ENCODE peak calls at places on chromosomes 6 and 20, in four cellular contexts. S is NCI-H774, Q is mucosa of descending colon, T is NCI-H1105 treated with DMSO at 0.1 percent for 48 hours. B is an unnamed sample.

GRCh38 chr20:48983423-48984400 is 62.2 kb downstream of the ARFGEF2 start:
- DNase-seq in S (no peak), Q (no peak), T (no peak), B (no peak)

GRCh38 chr6:38725414-38726183 is 10.5 kb downstream of the DNAH8 start:
- DNase-seq in S (no peak), Q (no peak), T (no peak), B (no peak)

GRCh38 chr6:43926644-43927524 is 156.9 kb downstream of the VEGFA start:
- DNase-seq in S (peak), Q (peak), T (peak), B (peak)

GRCh38 chr6:124742971-124743370 is 219.3 kb upstream of the RNF217 start:
- DNase-seq in S (no peak), Q (no peak), T (no peak), B (no peak)

GRCh38 chr20:237479-237878 is 10.4 kb downstream of the DEFB129 start:
- DNase-seq in S (no peak), Q (peak), T (no peak), B (no peak)

GRCh38 chr20:59006864-59007757 is at the start of gene CTSZ:
- DNase-seq in S (no peak), Q (peak), T (no peak), B (no peak)

GRCh38 chr6:149365197-149365596 is 34.9 kb upstream of the SUMO4 start:
- DNase-seq in S (no peak), Q (no peak), T (no peak), B (no peak)

GRCh38 chr20:43727980-43728590 is 1.3 kb upstream of the GTSF1L start:
- DNase-seq in S (no peak), Q (peak), T (no peak), B (no peak)

GRCh38 chr6:25537349-25538018 is 114.5 kb upstream of the SCGN start:
- DNase-seq in S (no peak), Q (no peak), T (no peak), B (no peak)

GRCh38 chr6:142822383-142822782 is 122.6 kb downstream of the HIVEP2 start:
- DNase-seq in S (no peak), Q (no peak), T (no peak), B (no peak)

GRCh38 chr20:55888655-55889054 is 116.7 kb downstream of the CBLN4 start:
- DNase-seq in S (no peak), Q (no peak), T (no peak), B (no peak)

GRCh38 chr20:7516631-7517051 is 423.6 kb downstream of the HAO1 start:
- DNase-seq in S (no peak), Q (no peak), T (peak), B (no peak)

GRCh38 chr6:39615622-39616021 is 109.6 kb downstream of the KIF6 start:
- DNase-seq in S (no peak), Q (no peak), T (no peak), B (no peak)

GRCh38 chr6:4606016-4606415 is 170.2 kb upstream of the CDYL start:
- DNase-seq in S (no peak), Q (no peak), T (no peak), B (no peak)

GRCh38 chr20:63373996-63374395 is 12.8 kb upstream of the CHRNA4 start:
- DNase-seq in S (no peak), Q (no peak), T (no peak), B (no peak)

GRCh38 chr6:44527191-44527960 is 139.9 kb downstream of the CDC5L start:
- DNase-seq in S (no peak), Q (no peak), T (no peak), B (no peak)

GRCh38 chr6:141548969-141549368 is 583.8 kb upstream of the GJE1 start:
- DNase-seq in S (no peak), Q (no peak), T (no peak), B (no peak)

GRCh38 chr6:117512056-117512828 is 29.8 kb downstream of the DCBLD1 start:
- DNase-seq in S (no peak), Q (no peak), T (no peak), B (no peak)

B was measured in NCI-H1417.